ENCODE peak calls at places on chromosomes 3 and 15, in seven cellular contexts. X, Q, O, T, L, K and G are unnamed samples. For H3K4me1, the result is how much of the 10 kb centered on the place peaks cover.

GRCh38 chr3:84998545-84998944 is 39.8 kb downstream of the CADM2 start:
- DNase-seq in T (no peak), Q (no peak), O (no peak), X (no peak), L (no peak), K (no peak), G (no peak)

GRCh38 chr15:26983822-26984221 is 12.8 kb downstream of the GABRG3 start:
- DNase-seq in L (no peak), O (no peak), Q (no peak), K (no peak), X (no peak), T (peak), G (no peak)

GRCh38 chr15:40754574-40754882 is 526 bp downstream of the RMDN3 start:
- DNase-seq in O (no peak), X (no peak), Q (no peak), L (no peak), K (peak), T (peak), G (peak)

GRCh38 chr3:71129611-71130515 is 453.7 kb downstream of the FOXP1 start:
- DNase-seq in O (no peak), T (peak), X (no peak), L (no peak), K (no peak), Q (no peak), G (no peak)

GRCh38 chr3:185914911-185915629 is 22.7 kb downstream of the TRA2B start:
- DNase-seq in O (no peak), T (no peak), L (no peak), Q (no peak), X (no peak), K (no peak), G (no peak)

GRCh38 chr3:43810797-43811196 is 120.1 kb downstream of the ABHD5 start:
- DNase-seq in K (no peak), X (no peak), Q (peak), L (no peak), T (no peak), O (no peak), G (no peak)

GRCh38 chr3:81643721-81644120 is 117.7 kb downstream of the GBE1 start:
- DNase-seq in O (no peak), K (no peak), Q (no peak), T (peak), X (no peak), L (no peak), G (no peak)

GRCh38 chr15:71251548-71252035 is 136.3 kb downstream of the THSD4 start:
- DNase-seq in O (no peak), K (no peak), L (no peak), X (no peak), T (no peak), Q (no peak), G (no peak)

GRCh38 chr15:100761253-100761935 is 118.2 kb upstream of the ALDH1A3 start:
- DNase-seq in K (no peak), Q (peak), O (no peak), L (no peak), X (no peak), T (no peak), G (peak)

GRCh38 chr15:89225588-89225987 is 4.2 kb upstream of the RLBP1 start:
- DNase-seq in O (no peak), X (no peak), T (no peak), Q (no peak), K (no peak), L (no peak), G (no peak)

GRCh38 chr3:182183716-182184430 is 472.1 kb downstream of the SOX2 start:
- DNase-seq in X (no peak), O (no peak), Q (no peak), L (no peak), K (no peak), T (no peak), G (no peak)

GRCh38 chr3:30539214-30539613 is 67.2 kb upstream of the TGFBR2 start:
- DNase-seq in K (no peak), Q (no peak), X (no peak), T (no peak), O (no peak), L (no peak), G (no peak)

GRCh38 chr15:79315623-79316328 is 4.9 kb downstream of the TMED3 start:
- DNase-seq in Q (peak), O (no peak), L (peak), X (no peak), K (peak), T (no peak), G (no peak)

GRCh38 chr15:80461370-80462060 is 57.3 kb downstream of the ARNT2 start:
- DNase-seq in O (no peak), K (no peak), L (no peak), Q (no peak), X (no peak), T (no peak), G (no peak)

GRCh38 chr3:27138562-27138961 is 230.6 kb downstream of the NEK10 start:
- DNase-seq in L (no peak), T (no peak), Q (no peak), O (no peak), K (no peak), X (no peak), G (no peak)

GRCh38 chr3:32160706-32161105 is 54.3 kb downstream of the GPD1L start:
- DNase-seq in O (no peak), T (no peak), L (no peak), K (no peak), Q (no peak), X (no peak), G (no peak)

GRCh38 chr3:4472312-4472711 is 5.2 kb upstream of the SUMF1 start:
- DNase-seq in X (no peak), L (no peak), K (no peak), Q (no peak), T (no peak), O (no peak), G (no peak)

DNA sequence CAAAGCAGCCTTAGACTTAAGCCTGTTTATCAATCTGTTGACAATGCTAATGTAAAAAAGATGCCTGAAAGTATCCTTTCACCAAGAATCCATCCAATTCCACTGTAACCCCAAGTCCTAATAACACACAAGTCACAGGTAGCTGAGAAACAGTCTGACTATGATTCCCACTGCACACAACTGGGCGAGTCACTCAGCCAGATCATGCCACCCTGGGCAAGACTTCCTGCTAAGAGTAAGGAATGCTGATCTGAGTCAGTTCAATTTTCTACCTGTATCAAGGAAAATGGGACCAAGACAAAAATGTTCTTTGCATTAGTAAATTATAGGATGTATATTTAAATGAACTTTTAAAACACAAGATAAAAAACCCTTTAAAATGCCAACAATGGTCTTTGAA is 33.3 kb downstream of the NPTN start:
- DNase-seq in Q (peak), K (no peak), T (no peak), X (no peak), L (no peak), O (no peak), G (no peak)
- H3K4me1 ChIP-seq in Q (half or more), K (half or more), T (half or more), X (half or more), L (under half), O (half or more), G (half or more)

GRCh38 chr3:60839242-60839641 is 412.0 kb downstream of the FHIT start:
- DNase-seq in L (no peak), Q (no peak), T (peak), O (no peak), X (no peak), K (no peak), G (no peak)
- TF ChIP-seq CTCF in L (no peak), Q (no peak), T (peak), O (no peak), X (no peak), K (no peak), G (no peak)

DNA sequence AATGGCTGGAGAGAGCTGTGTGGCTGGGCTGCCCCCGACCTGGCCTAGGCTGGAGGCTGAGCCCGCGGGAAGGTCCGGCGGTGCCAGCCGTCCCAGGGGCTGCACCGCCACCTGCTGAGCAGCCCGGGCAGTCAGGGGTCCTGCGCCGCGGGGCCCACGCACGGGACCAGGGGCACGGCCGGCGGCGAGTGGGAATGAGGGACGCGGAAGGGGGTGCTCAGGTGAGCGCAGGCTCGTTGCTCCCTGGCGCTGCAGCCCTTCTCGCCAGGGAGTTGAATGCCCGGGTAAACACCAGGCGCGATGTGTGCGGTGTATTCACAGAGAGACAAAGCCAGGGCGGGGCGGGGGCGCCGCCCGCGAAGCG is 666 bp upstream of the SEMA3F start:
- DNase-seq in O (no peak), Q (no peak), K (no peak), T (peak), X (peak), L (no peak), G (no peak)
- H3K4me3 ChIP-seq in O (peak), Q (peak), K (peak), T (peak), X (peak), L (peak), G (peak)

GRCh38 chr15:28885630-28886430 is at the start of gene APBA2:
- DNase-seq in O (no peak), X (no peak), T (peak), Q (no peak), L (no peak), K (no peak), G (no peak)

GRCh38 chr15:28888302-28888894 is 2.6 kb downstream of the APBA2 start:
- DNase-seq in T (no peak), O (no peak), L (no peak), K (no peak), X (peak), Q (no peak), G (no peak)

GRCh38 chr15:28886431-28887343 is 913 bp downstream of the APBA2 start:
- DNase-seq in Q (no peak), X (peak), L (no peak), K (no peak), O (no peak), T (peak), G (no peak)

GRCh38 chr15:28888900-28889299 is 3.1 kb downstream of the APBA2 start:
- DNase-seq in L (no peak), K (no peak), Q (no peak), O (no peak), X (peak), T (no peak), G (no peak)

DNA sequence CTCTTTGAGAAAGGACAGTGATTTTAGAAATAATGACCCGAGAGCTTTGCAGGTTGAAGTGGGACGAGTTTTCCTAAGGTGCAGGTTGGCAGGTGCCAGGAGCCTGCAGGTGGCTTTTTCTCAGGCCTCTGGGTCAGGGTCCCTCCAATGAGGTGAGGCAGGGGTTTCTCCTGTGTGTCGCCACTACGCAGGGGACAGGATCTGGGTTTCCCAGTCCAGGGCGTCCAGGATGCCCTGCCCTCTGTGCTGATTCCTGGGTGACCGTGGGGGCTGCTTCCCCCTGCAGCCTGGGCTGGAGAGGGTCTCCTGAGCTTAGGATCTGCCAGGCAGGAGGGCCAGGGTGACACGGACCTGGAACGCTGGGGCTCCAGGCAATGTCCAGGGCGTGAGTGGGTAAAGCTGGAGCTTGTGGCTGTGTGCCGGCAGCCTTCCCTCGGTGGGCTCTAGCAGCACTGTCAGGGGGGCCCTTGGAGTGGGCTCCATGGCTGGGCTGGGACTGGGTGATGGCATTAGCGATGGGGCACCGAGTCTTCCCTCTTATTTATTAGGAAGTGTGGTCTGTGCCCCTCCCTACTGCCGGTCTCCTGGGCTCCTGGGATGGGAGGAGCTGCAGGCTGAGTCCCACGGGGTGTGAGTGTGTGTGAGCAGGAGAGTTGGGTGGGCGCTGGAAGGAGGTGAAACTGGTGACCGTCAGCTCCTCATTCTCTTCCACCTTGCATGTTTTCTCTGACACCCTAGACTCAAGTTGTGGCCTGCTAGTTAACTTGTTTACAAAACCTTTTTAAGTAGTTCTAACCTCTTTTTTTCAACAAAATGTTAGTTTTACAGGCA is 1.8 kb downstream of the APBA2 start:
- DNase-seq in K (no peak), L (no peak), T (no peak), X (peak), O (no peak), Q (no peak), G (no peak)
- H3K4me1 ChIP-seq in K (under half), L (under half), T (under half), X (under half), O (under half), Q (under half), G (under half)

GRCh38 chr3:55165704-55166103 is 237.8 kb upstream of the LRTM1 start:
- DNase-seq in K (no peak), X (no peak), O (no peak), T (no peak), L (no peak), Q (peak), G (no peak)

GRCh38 chr3:55165278-55165677 is 237.4 kb upstream of the LRTM1 start:
- DNase-seq in T (no peak), Q (peak), K (no peak), X (no peak), O (no peak), L (no peak), G (no peak)

GRCh38 chr3:55164191-55164590 is 236.3 kb upstream of the LRTM1 start:
- DNase-seq in T (no peak), L (no peak), O (no peak), K (no peak), Q (no peak), X (no peak), G (no peak)

GRCh38 chr3:55163421-55163820 is 235.6 kb upstream of the LRTM1 start:
- DNase-seq in T (no peak), X (no peak), K (no peak), Q (peak), O (no peak), L (no peak), G (no peak)

DNA sequence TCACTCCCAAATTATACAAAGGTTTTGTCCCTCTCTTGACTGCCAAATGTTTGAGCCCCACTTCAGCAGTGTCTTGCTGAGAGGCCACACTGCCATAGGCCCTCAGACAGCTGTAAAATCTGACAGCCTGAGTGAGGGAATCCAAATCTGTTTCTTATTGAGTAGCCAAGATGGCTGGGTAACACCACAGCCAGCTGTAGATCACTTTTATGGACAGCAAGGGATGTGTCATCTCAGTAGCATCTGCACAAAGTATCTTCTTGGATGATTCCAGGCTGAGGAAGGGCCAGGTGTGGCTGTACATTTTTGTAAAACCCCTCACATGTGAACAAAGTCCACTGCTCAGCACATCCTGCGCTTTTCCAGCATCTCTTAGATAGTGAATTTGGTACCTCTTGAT is 237.0 kb upstream of the LRTM1 start:
- DNase-seq in Q (no peak), T (no peak), K (no peak), L (no peak), O (no peak), X (no peak), G (no peak)
- TF ChIP-seq CTCF in Q (no peak), T (no peak), K (no peak), L (no peak), O (no peak), X (no peak), G (no peak)

GRCh38 chr3:99870712-99871111 is 53.0 kb downstream of the CMSS1 start:
- DNase-seq in T (no peak), O (no peak), L (no peak), Q (no peak), X (no peak), K (no peak), G (no peak)

GRCh38 chr3:99868438-99868723 is 50.7 kb downstream of the CMSS1 start:
- DNase-seq in K (no peak), Q (no peak), X (no peak), O (no peak), L (no peak), T (no peak), G (no peak)

GRCh38 chr3:99869621-99870020 is 52.0 kb downstream of the CMSS1 start:
- DNase-seq in O (no peak), T (no peak), Q (no peak), X (no peak), K (no peak), L (no peak), G (no peak)

GRCh38 chr3:99872633-99873254 is 55.1 kb downstream of the CMSS1 start:
- DNase-seq in K (no peak), O (no peak), T (no peak), L (no peak), Q (no peak), X (no peak), G (no peak)

DNA sequence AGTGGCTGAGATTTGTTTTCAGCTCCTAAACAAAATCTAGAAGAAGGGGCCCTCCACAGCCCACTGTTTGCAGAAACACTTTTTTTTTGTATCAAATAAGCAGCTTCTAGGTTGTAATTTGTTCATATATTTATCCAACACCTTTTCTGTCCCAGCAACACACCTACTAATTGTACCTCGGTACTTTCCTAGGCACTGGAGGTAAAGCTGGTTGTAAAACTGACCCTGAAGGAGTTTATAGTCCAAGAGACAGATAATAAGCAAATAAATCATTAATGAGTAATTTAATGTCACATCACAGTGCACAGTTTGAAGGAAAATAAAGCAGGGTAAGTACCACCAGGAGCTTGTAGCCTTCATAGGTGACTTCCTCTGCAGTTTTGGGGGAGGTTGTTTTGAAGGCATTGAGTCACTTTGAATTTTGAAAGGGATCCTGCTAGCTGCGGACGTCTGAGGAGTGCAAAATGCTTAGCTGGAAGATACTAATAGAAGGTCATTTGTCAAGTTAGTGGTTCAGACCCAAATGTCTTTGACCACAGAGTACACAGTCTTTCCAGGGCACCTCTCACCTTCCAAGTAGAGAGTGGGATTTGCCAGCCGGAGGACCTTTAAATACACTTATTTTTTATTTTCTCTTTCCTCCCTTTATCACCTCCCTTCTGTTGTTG is 53.7 kb downstream of the CMSS1 start:
- DNase-seq in L (no peak), T (no peak), O (no peak), X (no peak), K (no peak), Q (no peak), G (no peak)
- H3K4me3 ChIP-seq in L (no peak), T (no peak), O (peak), X (peak), K (peak), Q (peak), G (peak)

GRCh38 chr3:24450142-24450932 is 44.3 kb downstream of the THRB start:
- DNase-seq in X (no peak), K (no peak), Q (no peak), L (no peak), O (no peak), T (no peak), G (no peak)
- H3K4me1 ChIP-seq in X (under half), K (under half), Q (under half), L (under half), O (under half), T (under half), G (under half)

GRCh38 chr15:67505675-67506572 is 15.0 kb upstream of the C15orf61 start:
- DNase-seq in K (no peak), L (no peak), O (no peak), Q (no peak), T (no peak), X (no peak), G (no peak)

GRCh38 chr15:67501836-67502461 is 19.0 kb upstream of the C15orf61 start:
- DNase-seq in Q (no peak), T (peak), X (no peak), K (no peak), O (no peak), L (no peak), G (no peak)

GRCh38 chr15:67504796-67505195 is 16.1 kb upstream of the C15orf61 start:
- DNase-seq in O (no peak), X (no peak), L (no peak), T (no peak), K (no peak), Q (no peak), G (no peak)

GRCh38 chr15:67504061-67504460 is 16.9 kb upstream of the C15orf61 start:
- DNase-seq in K (no peak), Q (no peak), X (no peak), T (no peak), O (no peak), L (no peak), G (no peak)

GRCh38 chr15:67501177-67501835 is 19.6 kb upstream of the C15orf61 start:
- DNase-seq in T (peak), X (no peak), L (no peak), K (no peak), Q (no peak), O (no peak), G (no peak)
- TF ChIP-seq CTCF in T (peak), X (peak), L (no peak), K (no peak), Q (peak), O (peak), G (no peak)

GRCh38 chr3:18443670-18444596 is 18.8 kb upstream of the SATB1 start:
- DNase-seq in L (peak), K (peak), O (no peak), Q (no peak), T (peak), X (peak), G (no peak)
- H3K4me3 ChIP-seq in L (peak), K (peak), O (peak), Q (peak), T (peak), X (peak), G (peak)

DNA sequence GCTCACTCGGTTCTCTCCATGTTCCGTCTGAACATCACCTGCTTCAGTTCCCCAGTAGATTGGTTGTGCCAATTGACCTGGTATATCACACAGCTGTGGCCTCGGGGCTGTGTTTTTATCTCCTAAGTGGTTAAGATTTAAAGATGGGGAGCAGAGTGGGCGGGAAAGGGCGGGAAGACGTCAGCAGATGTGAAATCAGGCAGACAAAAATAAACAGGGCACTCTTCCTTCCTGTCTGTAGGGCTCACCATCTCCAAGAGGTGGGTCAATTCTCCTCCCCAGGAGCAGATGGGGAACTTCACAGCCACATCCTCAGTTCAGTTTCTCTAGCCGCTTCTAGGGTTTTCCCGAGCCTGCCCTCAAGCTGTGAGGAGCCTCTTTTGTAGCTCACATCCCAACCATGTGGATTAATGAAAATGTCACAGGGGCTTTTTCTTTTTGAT is 26.8 kb upstream of the LIMD1 start:
- DNase-seq in T (no peak), X (no peak), L (no peak), Q (no peak), K (no peak), O (no peak), G (no peak)
- H3K4me1 ChIP-seq in T (under half), X (under half), L (under half), Q (under half), K (under half), O (under half), G (under half)